ENCODE peak calls at places on chromosomes 2 and 18, in four cellular contexts. J, P, Y and W are unnamed samples.

GRCh38 chr2:237471457-237472186 is 15.4 kb upstream of the MLPH start:
- DNase-seq in J (peak), P (no peak), Y (no peak), W (no peak)

GRCh38 chr2:26764078-26764887 is at the start of gene SLC35F6:
- DNase-seq in P (peak), Y (peak), J (peak), W (peak)

GRCh38 chr18:26546170-26546874 is 2.0 kb downstream of the KCTD1 start:
- DNase-seq in P (no peak), Y (no peak), J (no peak), W (no peak)

GRCh38 chr18:37471619-37472018 is 94.0 kb downstream of the CELF4 start:
- DNase-seq in P (peak), J (no peak), Y (no peak), W (no peak)

GRCh38 chr2:188983427-188984101 is 9.4 kb downstream of the COL3A1 start:
- DNase-seq in Y (no peak), J (no peak), P (no peak), W (no peak)

GRCh38 chr2:232668805-232669444 is 28.2 kb upstream of the GIGYF2 start:
- DNase-seq in J (no peak), Y (no peak), P (no peak), W (no peak)

GRCh38 chr18:3458952-3459853 is 9.2 kb downstream of the TGIF1 start:
- DNase-seq in J (no peak), P (no peak), Y (no peak), W (no peak)

GRCh38 chr2:149021761-149022160 is 16.7 kb upstream of the LYPD6B start:
- DNase-seq in Y (no peak), J (no peak), P (no peak), W (no peak)

GRCh38 chr2:147888665-147889064 is 43.8 kb downstream of the ACVR2A start:
- DNase-seq in J (no peak), Y (no peak), P (no peak), W (no peak)